ENCODE peak calls at places on chromosome 12, in six cellular contexts. L is lower lobe of right lung, U is keratinocyte, D is K562, I is heart left ventricle, J is A549. X is an unnamed sample.

GRCh38 chr12:105279460-105280056 is 43.6 kb upstream of the APPL2 start:
- DNase-seq in I (no peak), U (no peak), D (peak; percentile 28), J (no peak), L (no peak), X (peak; percentile 65)

GRCh38 chr12:112964067-112964670 is 14.2 kb upstream of the OAS2 start:
- DNase-seq in J (no peak), U (no peak), I (no peak), D (no peak), L (no peak), X (no peak)

GRCh38 chr12:75452675-75453330 is 27.8 kb upstream of the GLIPR1 start:
- DNase-seq in I (no peak), U (no peak), L (no peak), J (peak; percentile 8), D (no peak), X (peak; percentile 51)

GRCh38 chr12:67533159-67533558 is 115.4 kb upstream of the DYRK2 start:
- DNase-seq in J (no peak), U (no peak), L (no peak), D (no peak), I (no peak), X (no peak)

GRCh38 chr12:48979602-48980388 is 1.7 kb downstream of the WNT1 start:
- DNase-seq in D (no peak), L (no peak), I (peak; percentile 36), U (no peak), J (no peak), X (no peak)

GRCh38 chr12:89959188-89959587 is 250.6 kb upstream of the ATP2B1 start:
- DNase-seq in D (no peak), I (no peak), U (no peak), L (no peak), J (no peak), X (no peak)

GRCh38 chr12:18546399-18546798 is 191.4 kb downstream of the PLCZ1 start:
- DNase-seq in J (no peak), D (no peak), L (no peak), U (no peak), I (no peak), X (peak; percentile 91)

GRCh38 chr12:81359736-81360135 is 281.9 kb downstream of the ACSS3 start:
- DNase-seq in L (no peak), I (no peak), J (no peak), D (no peak), U (no peak), X (no peak)

GRCh38 chr12:26813812-26814211 is 19.2 kb downstream of the ITPR2 start:
- DNase-seq in D (no peak), I (no peak), J (no peak), L (no peak), U (no peak), X (no peak)

GRCh38 chr12:45637706-45638105 is 91.8 kb upstream of the ARID2 start:
- DNase-seq in J (no peak), I (no peak), D (no peak), U (peak; percentile 57), L (no peak), X (peak; percentile 84)

GRCh38 chr12:66043035-66043434 is 87.5 kb downstream of the LLPH start:
- DNase-seq in I (no peak), U (no peak), D (no peak), J (no peak), L (no peak), X (no peak)

GRCh38 chr12:126518596-126519200 is 1453.5 kb downstream of the AACS start:
- DNase-seq in J (no peak), I (no peak), U (no peak), D (no peak), L (no peak), X (peak; percentile 1)

GRCh38 chr12:14239935-14240872 is 125.3 kb upstream of the ATF7IP start:
- DNase-seq in J (no peak), D (no peak), L (peak; percentile 62), U (no peak), I (no peak), X (no peak)

GRCh38 chr12:110077769-110078168 is 29.4 kb upstream of the C12orf76 start:
- DNase-seq in J (no peak), D (peak; percentile 44), U (no peak), I (no peak), L (no peak), X (peak; percentile 10)

GRCh38 chr12:110084314-110085015 is 36.1 kb upstream of the C12orf76 start:
- DNase-seq in I (no peak), D (no peak), J (no peak), L (no peak), U (no peak), X (no peak)

GRCh38 chr12:110075880-110076279 is 27.6 kb upstream of the C12orf76 start:
- DNase-seq in L (no peak), J (no peak), D (no peak), I (no peak), U (no peak), X (no peak)

GRCh38 chr12:110079477-110080400 is 31.4 kb upstream of the C12orf76 start:
- DNase-seq in I (peak; percentile 73), L (peak; percentile 80), D (peak; percentile 84), U (no peak), J (peak; percentile 63), X (peak; percentile 83)

GRCh38 chr12:110080410-110080809 is 32.1 kb upstream of the C12orf76 start:
- DNase-seq in J (no peak), L (no peak), I (no peak), D (no peak), U (no peak), X (no peak)
- TF ChIP-seq CTCF in J (no peak), L (no peak), I (no peak), D (no peak), U (no peak), X (no peak)

GRCh38 chr12:91224411-91224810 is 41.8 kb upstream of the DCN start:
- DNase-seq in U (no peak), L (no peak), I (no peak), J (no peak), D (no peak), X (no peak)
- TF ChIP-seq CTCF in U (no peak), L (no peak), I (no peak), J (no peak), D (no peak), X (no peak)

GRCh38 chr12:94198872-94199271 is 50.5 kb downstream of the PLXNC1 start:
- DNase-seq in U (no peak), D (no peak), L (no peak), I (no peak), J (no peak), X (no peak)
- TF ChIP-seq CTCF in U (no peak), D (peak; percentile 44), L (no peak), I (no peak), J (no peak), X (peak; percentile 2)

GRCh38 chr12:120230326-120230973 is 29.5 kb upstream of the RPLP0 start:
- DNase-seq in L (peak; percentile 52), U (no peak), I (peak; percentile 84), J (peak; percentile 96), D (peak; percentile 84), X (peak; percentile 97)

GRCh38 chr12:120230974-120231315 is 30.0 kb upstream of the RPLP0 start:
- DNase-seq in J (no peak), I (no peak), L (no peak), U (no peak), D (no peak), X (no peak)

GRCh38 chr12:120229071-120229582 is 28.2 kb upstream of the RPLP0 start:
- DNase-seq in J (no peak), D (peak; percentile 77), L (no peak), U (no peak), I (peak; percentile 60), X (peak; percentile 48)

GRCh38 chr12:120229583-120230325 is 28.8 kb upstream of the RPLP0 start:
- DNase-seq in I (no peak), U (peak; percentile 95), J (no peak), L (peak; percentile 54), D (no peak), X (peak; percentile 59)

DNA sequence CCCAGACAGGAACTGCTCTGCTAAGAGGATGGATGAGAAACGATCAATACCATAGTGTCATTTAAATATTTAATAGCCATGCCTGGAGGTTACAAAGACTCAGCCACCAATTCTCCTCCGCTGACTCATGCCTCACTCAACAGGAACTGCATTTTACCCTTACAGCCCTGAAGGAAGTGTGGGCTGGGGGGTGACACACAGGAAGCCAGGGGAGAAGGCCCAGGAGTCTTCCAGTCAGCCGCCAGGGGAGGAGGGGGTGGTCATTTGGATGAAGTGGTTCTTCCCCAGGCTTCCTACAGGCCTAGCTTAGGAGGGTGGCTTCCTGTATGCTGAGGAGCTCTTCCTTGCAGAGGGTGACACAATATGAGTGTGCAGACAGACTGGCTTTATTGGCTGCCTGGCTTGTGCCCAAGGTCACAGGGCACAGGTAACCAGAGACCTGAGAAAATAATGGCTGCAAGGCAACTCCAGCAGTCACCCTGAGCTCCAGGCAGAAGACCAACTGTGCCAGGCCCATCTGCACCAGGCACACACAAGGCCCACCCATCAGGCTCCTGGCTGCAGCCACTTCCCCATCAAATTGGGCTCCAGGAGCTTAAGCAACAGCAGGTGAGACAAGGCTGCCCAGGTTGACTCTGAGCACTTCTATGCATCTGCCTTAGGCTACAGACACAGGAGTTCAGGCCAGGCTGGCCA is 30.6 kb upstream of the RPLP0 start:
- DNase-seq in I (peak; percentile 59), D (peak; percentile 79), L (peak; percentile 68), J (peak; percentile 94), U (peak; percentile 92), X (peak; percentile 87)
- TF ChIP-seq CTCF in I (no peak), D (no peak), L (peak; percentile 6), J (no peak), U (peak; percentile 21), X (peak; percentile 32)

DNA sequence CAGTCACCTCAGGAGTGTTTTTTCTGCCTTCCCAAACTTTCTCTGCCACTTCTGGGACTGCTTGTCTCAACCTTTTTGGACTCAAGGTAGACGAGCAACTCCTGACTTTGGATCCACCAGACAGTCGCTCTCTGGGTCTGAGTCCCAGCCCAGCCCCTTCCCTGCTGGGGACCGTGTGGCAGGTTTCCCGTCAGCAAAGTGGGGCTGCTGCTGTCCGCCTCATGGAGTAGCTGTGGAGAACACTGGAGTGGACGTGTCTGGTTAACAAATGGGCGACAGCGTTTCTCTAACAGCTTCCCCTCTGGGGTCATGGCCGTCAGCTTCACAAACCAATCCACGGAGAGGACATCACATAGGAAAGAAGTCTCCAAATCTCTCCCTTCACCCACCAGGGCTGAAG is 54.8 kb downstream of the KCTD10 start:
- DNase-seq in D (no peak), U (no peak), L (no peak), I (no peak), J (no peak), X (no peak)
- TF ChIP-seq CTCF in D (no peak), U (no peak), L (no peak), I (no peak), J (no peak), X (no peak)

DNA sequence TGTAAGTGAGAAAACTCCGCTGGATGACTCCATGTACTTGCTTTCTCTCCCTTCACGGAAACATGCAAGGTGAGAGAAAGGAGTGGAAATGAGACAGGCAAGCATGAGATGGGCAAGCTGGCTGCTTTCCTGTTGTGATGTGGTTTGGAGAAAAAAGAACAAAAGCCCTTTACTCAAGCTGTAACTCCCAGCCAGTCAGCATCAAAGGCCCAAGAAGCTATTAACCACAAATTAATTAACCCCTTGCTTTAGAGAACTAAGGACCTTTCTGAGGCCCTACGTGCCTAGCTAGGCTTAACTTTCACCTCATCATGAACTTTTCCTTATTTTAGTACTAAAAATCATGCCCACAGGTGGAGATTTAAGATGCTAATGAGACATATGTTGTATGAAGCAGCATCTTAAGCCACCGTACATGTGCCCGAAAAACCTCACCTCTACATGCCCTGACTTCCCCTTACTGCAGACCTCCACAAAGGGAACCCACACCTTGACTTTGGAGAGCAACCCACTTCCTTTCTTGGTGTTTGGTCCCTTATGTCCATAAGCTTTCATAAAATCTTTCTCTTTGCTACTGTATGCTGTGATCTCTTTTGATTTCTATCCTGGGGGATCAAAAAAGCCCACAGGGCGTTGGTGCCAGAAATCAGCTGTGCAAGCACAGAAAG is 87.0 kb downstream of the GALNT8 start:
- DNase-seq in U (no peak), J (no peak), D (no peak), I (no peak), L (no peak), X (no peak)
- TF ChIP-seq CTCF in U (no peak), J (no peak), D (no peak), I (no peak), L (no peak), X (no peak)

X was measured in choroid plexus epithelial cell.